ENCODE peak calls at places on chromosomes 6 and 20, in nine cellular contexts. E is astrocyte of the spinal cord, T is PC-9, G is fibroblast of pulmonary artery, J is upper lobe of left lung, R is GM12864, D is uterus, X is heart right ventricle, N is bronchial epithelial cell. Q is an unnamed sample.

GRCh38 chr6:67047996-67048395 is 1341.0 kb upstream of the EYS start:
- DNase-seq in T (no peak), D (no peak), J (no peak), R (no peak), N (no peak), G (peak), E (no peak), X (no peak), Q (no peak)

GRCh38 chr6:88920777-88921728 is 42.4 kb downstream of the RNGTT start:
- DNase-seq in X (no peak), D (no peak), E (no peak), G (no peak), J (no peak), T (no peak), N (no peak), R (no peak), Q (peak)

GRCh38 chr20:57543754-57544153 is 17.2 kb upstream of the PCK1 start:
- DNase-seq in G (no peak), X (no peak), D (no peak), J (no peak), N (no peak), R (no peak), T (no peak), E (no peak), Q (no peak)

GRCh38 chr6:82331031-82331773 is 32.4 kb upstream of the TPBG start:
- DNase-seq in E (peak), N (peak), X (no peak), G (peak), R (no peak), T (peak), D (no peak), J (no peak), Q (peak)

GRCh38 chr6:168956884-168957730 is 296.5 kb downstream of the THBS2 start:
- DNase-seq in X (peak), R (peak), G (peak), D (peak), J (peak), E (peak), N (peak), T (peak), Q (peak)

GRCh38 chr20:51425347-51426106 is 117.0 kb downstream of the NFATC2 start:
- DNase-seq in J (no peak), D (no peak), G (no peak), N (no peak), T (no peak), R (no peak), X (no peak), E (no peak), Q (no peak)

GRCh38 chr6:38750968-38751615 is 36.0 kb downstream of the DNAH8 start:
- DNase-seq in G (no peak), E (no peak), N (no peak), X (no peak), J (no peak), T (no peak), R (no peak), D (no peak), Q (no peak)

GRCh38 chr6:154474636-154475428 is 35.7 kb downstream of the CNKSR3 start:
- DNase-seq in J (no peak), R (no peak), E (peak), X (no peak), G (peak), N (peak), T (peak), D (peak), Q (peak)

GRCh38 chr6:33330736-33331135 is 13.2 kb upstream of the ZBTB22 start:
- DNase-seq in X (no peak), J (no peak), D (no peak), G (no peak), R (no peak), T (no peak), E (no peak), N (no peak), Q (no peak)
- H3K4me3 ChIP-seq in X (no peak), J (no peak), D (no peak), G (no peak), R (no peak), T (no peak), E (no peak), N (no peak), Q (no peak)

GRCh38 chr6:37136821-37137200 is 33.1 kb upstream of the PIM1 start:
- DNase-seq in G (no peak), T (no peak), E (no peak), R (no peak), N (no peak), D (no peak), X (no peak), J (no peak), Q (no peak)

GRCh38 chr6:37139223-37139962 is 30.6 kb upstream of the PIM1 start:
- DNase-seq in R (no peak), E (no peak), G (peak), X (no peak), T (no peak), J (no peak), N (no peak), D (no peak), Q (peak)

GRCh38 chr6:37137881-37138568 is 31.9 kb upstream of the PIM1 start:
- DNase-seq in X (no peak), N (peak), E (peak), R (no peak), T (no peak), D (no peak), G (peak), J (no peak), Q (peak)

GRCh38 chr6:37135835-37136694 is 33.9 kb upstream of the PIM1 start:
- DNase-seq in J (no peak), D (no peak), N (peak), G (peak), R (no peak), X (no peak), E (no peak), T (peak), Q (no peak)

DNA sequence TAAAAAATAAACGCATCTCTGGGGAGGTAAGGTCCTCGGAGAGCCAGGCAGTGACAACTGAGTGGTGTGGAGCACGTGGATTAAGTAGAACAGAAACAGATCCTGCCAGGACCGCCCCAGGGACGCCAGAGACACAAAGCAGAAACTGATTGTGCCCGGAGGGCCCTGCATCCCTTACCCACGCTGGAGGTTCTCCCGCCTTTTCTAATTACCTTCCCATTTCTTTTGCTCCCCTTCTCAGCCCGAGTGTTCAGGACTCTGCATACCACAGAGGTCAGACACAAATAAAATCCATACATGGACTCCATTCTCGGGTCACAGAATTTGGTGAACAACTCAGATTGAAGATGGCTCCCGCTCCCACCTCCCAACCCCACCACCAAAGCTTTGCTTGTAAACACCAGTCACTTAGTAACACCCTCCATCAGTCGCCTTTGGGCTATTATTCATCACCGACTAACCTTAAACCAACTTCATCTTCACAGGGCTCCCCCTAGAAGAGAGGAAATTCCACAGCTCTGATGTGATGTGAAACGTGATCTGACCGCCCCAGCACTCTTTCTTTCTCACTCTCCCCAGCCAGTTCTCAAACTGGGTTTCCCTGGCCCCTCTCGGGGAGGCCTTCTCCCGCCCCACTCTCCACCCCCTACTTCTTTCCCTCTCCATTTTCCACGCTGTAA is 32.6 kb upstream of the PIM1 start:
- DNase-seq in N (peak), G (peak), R (no peak), E (peak), J (no peak), T (peak), D (peak), X (no peak), Q (peak)
- TF ChIP-seq CTCF in N (peak), G (no peak), R (no peak), E (no peak), J (no peak), T (no peak), D (no peak), X (no peak), Q (no peak)

DNA sequence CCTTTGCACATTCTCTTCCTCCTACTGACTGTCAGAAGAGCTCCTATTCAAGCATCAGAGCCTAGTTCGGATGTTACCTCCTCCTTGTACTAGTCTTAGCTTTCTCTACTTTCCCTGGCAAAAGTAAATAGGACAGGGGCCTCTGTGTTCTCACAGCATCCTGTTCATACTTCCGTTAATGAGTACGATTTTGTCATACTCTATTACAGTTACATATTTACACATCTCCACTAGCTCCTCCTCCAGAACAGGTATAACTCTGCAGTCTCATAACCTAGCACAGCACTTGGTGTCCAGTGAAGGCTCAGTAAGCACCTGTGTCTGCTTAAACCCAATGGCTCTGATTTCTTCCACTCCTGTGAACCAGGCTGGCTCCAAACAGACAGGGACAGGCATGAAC is 7.0 kb downstream of the ELMO2 start:
- DNase-seq in R (no peak), J (peak), X (no peak), E (no peak), G (no peak), T (no peak), D (no peak), N (peak), Q (no peak)
- H3K4me3 ChIP-seq in R (no peak), J (no peak), X (no peak), E (no peak), G (no peak), T (no peak), D (no peak), N (no peak), Q (no peak)

DNA sequence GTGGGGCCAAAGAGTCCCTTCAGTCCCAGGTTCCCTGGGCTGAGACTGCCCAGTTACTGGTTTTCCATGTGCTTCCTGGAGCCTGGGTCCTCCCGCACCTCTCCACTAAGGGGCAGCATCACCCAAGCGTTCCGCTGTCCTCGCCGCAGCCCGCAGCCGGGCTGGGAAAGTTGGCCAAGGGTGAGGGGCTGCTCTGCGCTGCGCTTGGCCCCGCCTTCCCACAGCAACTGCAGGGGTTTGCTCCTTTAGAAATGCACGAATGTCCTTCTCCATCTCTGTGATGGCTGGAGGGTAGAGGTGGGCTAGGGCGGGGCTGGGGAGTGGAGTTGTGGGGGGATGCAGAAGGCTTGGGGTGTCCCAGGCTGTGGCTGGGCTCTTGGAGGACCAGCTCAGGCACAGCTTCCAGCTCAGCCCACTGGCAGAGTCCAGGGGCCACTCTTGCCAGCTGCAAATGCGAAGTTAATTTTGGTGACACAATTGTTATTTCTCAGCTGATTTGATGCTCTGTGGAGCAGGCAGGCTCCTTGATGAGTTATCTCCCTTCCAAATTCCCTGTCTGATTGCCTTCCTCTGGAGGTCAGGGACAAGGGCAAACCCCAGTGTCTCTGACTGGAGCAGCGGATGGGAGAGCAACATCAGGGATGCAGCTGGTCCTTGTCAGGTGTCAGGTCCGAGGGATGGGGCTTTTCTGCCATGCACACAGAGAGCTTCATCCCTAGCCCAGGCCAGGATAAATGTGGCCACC is 63.2 kb downstream of the NOL4L start:
- DNase-seq in X (peak), N (peak), J (peak), T (peak), G (peak), R (no peak), E (peak), D (peak), Q (peak)
- TF ChIP-seq CTCF in X (peak), N (peak), J (peak), T (peak), G (peak), R (peak), E (peak), D (peak), Q (peak)

DNA sequence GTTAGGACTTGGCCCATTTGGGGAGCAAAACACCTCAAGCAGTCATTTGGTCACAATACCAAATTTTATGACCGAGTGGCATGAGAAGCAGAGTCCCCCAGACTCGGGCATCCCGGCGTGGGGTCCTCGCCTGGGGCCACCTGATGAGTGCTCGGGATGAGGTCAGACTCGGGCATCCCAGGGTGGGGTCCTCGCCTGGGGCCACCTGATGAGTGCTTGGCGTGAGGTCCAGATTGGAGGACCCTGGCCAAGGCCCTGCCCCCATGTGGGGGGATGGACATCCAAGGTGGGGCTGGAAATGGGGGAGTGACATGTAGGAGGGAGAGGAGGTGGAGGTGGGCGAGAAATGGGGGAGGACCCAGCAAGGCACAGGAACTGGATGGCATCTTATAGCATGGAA is 56.1 kb upstream of the CST7 start:
- DNase-seq in J (no peak), R (no peak), E (no peak), D (no peak), X (no peak), T (no peak), N (no peak), G (no peak), Q (no peak)
- H3K4me3 ChIP-seq in J (no peak), R (no peak), E (no peak), D (no peak), X (no peak), T (no peak), N (no peak), G (no peak), Q (no peak)

DNA sequence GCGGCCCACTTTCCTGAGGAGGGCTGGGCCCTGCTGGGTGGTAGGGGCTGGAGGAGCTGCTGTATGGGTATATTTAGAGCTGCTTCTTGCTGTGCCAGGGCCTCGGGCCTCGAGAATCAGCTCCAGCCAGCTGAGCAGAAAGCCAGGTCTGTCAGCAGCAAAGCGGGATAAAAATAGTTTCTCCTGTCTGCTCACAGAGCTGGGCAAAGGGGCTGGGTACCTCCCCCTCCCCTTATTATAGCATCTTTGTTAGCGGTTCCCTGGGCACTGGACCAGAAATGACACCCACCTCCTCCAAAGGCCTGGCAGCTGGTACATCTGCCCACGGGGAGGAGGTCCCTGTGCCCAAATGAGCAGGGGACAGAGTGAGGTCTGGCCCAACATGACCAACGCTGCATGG is 6.0 kb downstream of the SCRT2 start:
- DNase-seq in J (no peak), N (no peak), T (no peak), G (no peak), E (no peak), X (no peak), R (no peak), D (no peak), Q (no peak)
- TF ChIP-seq CTCF in J (no peak), N (no peak), T (no peak), G (no peak), E (no peak), X (no peak), R (no peak), D (no peak), Q (no peak)